ENCODE peak calls at places on chromosomes 3 and 15, in five cellular contexts. N is HepG2, V is GM12878, O is H1, E is K562. A is an unnamed sample.

GRCh38 chr15:35376701-35377100 is 169.3 kb downstream of the DPH6 start:
- DNase-seq in N (no peak), V (no peak), O (no peak), E (no peak), A (no peak)

GRCh38 chr15:67024998-67025368 is 40.4 kb upstream of the SMAD3 start:
- DNase-seq in N (no peak), V (no peak), O (no peak), E (no peak), A (no peak)

GRCh38 chr15:98850991-98851776 is 156.4 kb downstream of the PGPEP1L start:
- DNase-seq in N (peak), V (no peak), O (peak), E (peak), A (peak)

GRCh38 chr3:105806361-105806760 is 62.5 kb downstream of the CBLB start:
- DNase-seq in N (peak), V (no peak), O (no peak), E (peak), A (peak)

GRCh38 chr15:85037617-85038016 is 56.0 kb downstream of the PDE8A start:
- DNase-seq in N (no peak), V (no peak), O (no peak), E (no peak), A (no peak)

GRCh38 chr3:139846729-139847128 is 88.3 kb upstream of the CLSTN2 start:
- DNase-seq in N (no peak), V (no peak), O (no peak), E (no peak), A (no peak)

GRCh38 chr15:45164914-45165313 is 22.9 kb downstream of the SHF start:
- DNase-seq in N (no peak), V (no peak), O (no peak), E (no peak), A (no peak)

GRCh38 chr3:157865449-157865862 is 240.8 kb downstream of the SHOX2 start:
- DNase-seq in N (peak), V (peak), O (peak), E (peak), A (peak)

GRCh38 chr3:122101646-122102045 is 46.5 kb downstream of the CD86 start:
- DNase-seq in N (peak), V (peak), O (no peak), E (peak), A (peak)
- TF ChIP-seq HDAC2 in N (no peak), V (no peak), O (no peak), E (no peak), A (no peak)

DNA sequence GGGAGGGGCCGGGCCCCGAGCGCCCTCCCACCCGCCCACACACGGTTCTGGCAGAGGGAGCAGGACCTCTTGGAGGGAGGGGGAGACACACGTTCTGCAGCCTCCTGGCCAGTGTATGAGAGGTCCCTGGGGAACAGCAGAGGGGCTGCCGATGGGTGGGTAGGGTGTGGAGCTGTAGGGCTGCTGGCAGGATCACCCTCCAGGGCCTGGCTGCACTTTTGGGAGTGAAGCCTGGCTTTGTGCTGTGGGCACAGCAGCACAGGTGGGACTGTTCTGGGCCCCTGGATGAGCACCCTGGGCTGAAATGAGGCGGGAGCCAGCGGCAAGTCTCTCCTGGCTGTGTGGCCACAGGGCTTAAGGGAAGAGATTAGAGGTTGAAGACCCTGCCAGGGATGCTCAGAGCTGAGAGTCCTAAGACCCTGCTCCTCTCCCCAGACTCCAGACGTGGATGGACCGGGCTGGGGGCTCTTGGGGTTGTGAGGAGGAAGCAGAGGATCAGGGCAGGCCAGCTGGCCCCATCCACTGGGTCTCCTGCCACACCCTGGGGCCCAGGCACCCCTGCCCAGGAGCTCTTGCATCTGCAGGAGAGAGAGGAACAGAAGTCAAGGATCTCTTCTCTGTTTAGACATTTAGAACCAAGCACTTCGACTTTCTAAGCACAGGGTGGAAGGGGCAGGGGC is 45.2 kb downstream of the RGMA start:
- DNase-seq in N (no peak), V (no peak), O (no peak), E (no peak), A (no peak)
- TF ChIP-seq CHD2 in N (no peak), V (no peak), O (no peak), E (no peak), A (no peak)

DNA sequence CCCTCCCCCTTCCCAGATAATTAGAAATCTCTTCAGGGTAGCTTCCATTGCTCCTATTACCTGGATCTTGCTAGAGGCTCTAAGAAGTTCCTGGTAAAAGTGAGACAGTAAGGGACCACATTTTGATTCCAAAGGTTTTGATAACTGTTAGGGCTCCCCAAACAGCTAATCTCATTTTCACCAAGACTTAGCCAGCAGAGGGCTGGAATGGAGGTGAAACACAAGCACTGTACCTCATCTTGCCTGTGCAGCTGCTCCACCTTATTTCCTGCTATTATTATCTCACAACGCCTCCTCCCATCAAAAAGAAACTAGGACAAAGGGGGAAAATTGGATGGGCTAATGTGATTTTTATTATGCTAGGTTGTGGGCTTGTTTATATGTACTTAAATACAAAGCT is 7.3 kb downstream of the SETD5 start:
- DNase-seq in N (no peak), V (no peak), O (no peak), E (peak), A (peak)
- TF ChIP-seq HDAC2 in N (no peak), V (no peak), O (no peak), E (no peak), A (no peak)

GRCh38 chr3:141063831-141064230 is 12.7 kb downstream of the SPSB4 start:
- DNase-seq in N (no peak), V (no peak), O (peak), E (no peak), A (no peak)
- TF ChIP-seq CHD2 in N (no peak), V (no peak), O (no peak), E (no peak), A (no peak)